ENCODE peak calls at places on chromosomes 1 and 21, in six cellular contexts. S, N, M, T, P and I are unnamed samples.
A peak's percentile ranks its signal among the peaks of the same experiment; 100 is the strongest.

GRCh38 chr1:246742396-246742795 is 18.2 kb downstream of the SCCPDH start:
- DNase-seq in S (no peak), N (no peak), M (no peak), T (no peak), P (no peak), I (no peak)

GRCh38 chr1:32647308-32648134 is 2.8 kb downstream of the ZBTB8OS start:
- DNase-seq in S (no peak), N (no peak), M (no peak), T (no peak), P (no peak), I (no peak)

GRCh38 chr1:59020151-59020997 is 236.5 kb upstream of the JUN start:
- DNase-seq in S (peak; percentile 51), N (peak; percentile 15), M (no peak), T (peak; percentile 82), P (no peak), I (no peak)

GRCh38 chr21:35321322-35322200 is 272.5 kb upstream of the RUNX1 start:
- DNase-seq in S (no peak), N (no peak), M (no peak), T (no peak), P (no peak), I (no peak)

GRCh38 chr1:117573386-117574040 is 32.3 kb upstream of the TENT5C start:
- DNase-seq in S (no peak), N (no peak), M (peak; percentile 69), T (no peak), P (no peak), I (no peak)

GRCh38 chr1:11279152-11279551 is 6.2 kb downstream of the UBIAD1 start:
- DNase-seq in S (no peak), N (no peak), M (no peak), T (no peak), P (no peak), I (no peak)

GRCh38 chr1:207751790-207752455 is at the start of gene CD46:
- DNase-seq in S (peak; percentile 93), N (peak; percentile 94), M (peak; percentile 98), T (peak; percentile 89), P (peak; percentile 44), I (peak; percentile 48)

GRCh38 chr1:16204634-16205332 is 7.7 kb downstream of the ARHGEF19 start:
- DNase-seq in S (no peak), N (peak; percentile 27), M (no peak), T (no peak), P (peak; percentile 59), I (no peak)

GRCh38 chr1:205247130-205247921 is 19.6 kb downstream of the TMCC2 start:
- DNase-seq in S (no peak), N (no peak), M (no peak), T (peak; percentile 78), P (no peak), I (no peak)

GRCh38 chr1:85571830-85572229 is 8.7 kb upstream of the CCN1 start:
- DNase-seq in S (no peak), N (no peak), M (no peak), T (no peak), P (no peak), I (no peak)

GRCh38 chr1:109547412-109548320 is 749 bp upstream of the GNAI3 start:
- DNase-seq in S (peak; percentile 19), N (no peak), M (no peak), T (no peak), P (no peak), I (no peak)

GRCh38 chr1:181255270-181255929 is 166.9 kb downstream of the IER5 start:
- DNase-seq in S (no peak), N (no peak), M (no peak), T (peak; percentile 31), P (no peak), I (peak; percentile 23)

GRCh38 chr1:107196973-107197562 is 56.2 kb downstream of the NTNG1 start:
- DNase-seq in S (no peak), N (no peak), M (no peak), T (peak; percentile 50), P (no peak), I (no peak)